ENCODE peak calls at places on chromosomes 6 and 20, in seven cellular contexts. H is T47D, L is GM12878, N is HepG2, I is H1, U is SK-N-SH, T is K562. J is an unnamed sample.

GRCh38 chr6:80001337-80001736 is 3.1 kb upstream of the TTK start:
- DNase-seq in H (no peak), T (no peak), U (no peak), L (no peak), I (no peak), N (no peak), J (no peak)

GRCh38 chr6:42454428-42454791 is 2.7 kb upstream of the TRERF1 start:
- DNase-seq in N (no peak), H (peak), I (no peak), U (no peak), L (no peak), T (no peak), J (no peak)

GRCh38 chr20:43915209-43916072 is 789 bp downstream of the TOX2 start:
- DNase-seq in H (no peak), I (no peak), N (no peak), L (no peak), U (peak), T (no peak), J (no peak)

GRCh38 chr6:3351105-3351676 is 92.4 kb downstream of the PSMG4 start:
- DNase-seq in N (no peak), H (peak), I (no peak), L (no peak), T (no peak), U (no peak), J (no peak)

GRCh38 chr6:39980839-39981580 is 46.7 kb upstream of the MOCS1 start:
- DNase-seq in H (peak), U (peak), T (peak), I (peak), L (no peak), N (peak), J (peak)

GRCh38 chr20:10430000-10430466 is 4.0 kb downstream of the MKKS start:
- DNase-seq in L (no peak), H (no peak), U (no peak), I (no peak), N (peak), T (no peak), J (no peak)

GRCh38 chr6:54002118-54002517 is 109.1 kb upstream of the MLIP start:
- DNase-seq in H (no peak), U (no peak), L (no peak), I (no peak), T (no peak), N (no peak), J (no peak)

GRCh38 chr6:111591370-111591900 is 14.2 kb downstream of the TRAF3IP2 start:
- DNase-seq in I (no peak), L (no peak), T (no peak), U (peak), H (no peak), N (peak), J (peak)

GRCh38 chr6:48733581-48733980 is 622.6 kb upstream of the PTCHD4 start:
- DNase-seq in H (no peak), T (no peak), L (no peak), U (no peak), I (no peak), N (no peak), J (no peak)

GRCh38 chr6:71288228-71289038 is at the start of gene OGFRL1:
- DNase-seq in H (peak), U (peak), I (no peak), L (no peak), N (peak), T (no peak), J (no peak)

GRCh38 chr6:149974825-149975224 is 11.1 kb downstream of the ULBP1 start:
- DNase-seq in U (no peak), T (no peak), H (no peak), I (no peak), L (no peak), N (no peak), J (no peak)

GRCh38 chr20:433300-433975 is 25.3 kb downstream of the RBCK1 start:
- DNase-seq in T (no peak), N (no peak), L (peak), U (no peak), I (no peak), H (no peak), J (no peak)

GRCh38 chr6:143061597-143062385 is 1.1 kb downstream of the AIG1 start:
- DNase-seq in I (no peak), H (no peak), N (peak), L (no peak), U (no peak), T (no peak), J (no peak)

GRCh38 chr6:156687875-156688549 is 89.2 kb upstream of the ARID1B start:
- DNase-seq in U (peak), H (peak), T (peak), N (no peak), L (no peak), I (no peak), J (peak)

GRCh38 chr6:142848156-142848555 is 96.8 kb downstream of the HIVEP2 start:
- DNase-seq in I (no peak), U (no peak), L (no peak), N (no peak), T (no peak), H (no peak), J (no peak)

GRCh38 chr20:63463400-63464288 is 8.8 kb downstream of the KCNQ2 start:
- DNase-seq in T (no peak), H (no peak), U (peak), N (no peak), I (no peak), L (no peak), J (no peak)

GRCh38 chr20:58143531-58143930 is 84.9 kb downstream of the ANKRD60 start:
- DNase-seq in N (no peak), T (no peak), L (no peak), H (no peak), U (no peak), I (no peak), J (no peak)

GRCh38 chr6:147081210-147081609 is 123.0 kb upstream of the STXBP5 start:
- DNase-seq in T (no peak), U (no peak), H (peak), N (no peak), L (no peak), I (no peak), J (peak)

GRCh38 chr20:61874421-61875068 is 191.1 kb downstream of the TAF4 start:
- DNase-seq in I (peak), T (peak), L (no peak), U (no peak), N (peak), H (peak), J (peak)

GRCh38 chr6:31791324-31792089 is 4.0 kb downstream of the VARS1 start:
- DNase-seq in U (peak), H (peak), T (peak), N (peak), I (no peak), L (no peak), J (no peak)

GRCh38 chr6:139367810-139368321 is 6.6 kb downstream of the CITED2 start:
- DNase-seq in I (peak), H (peak), N (no peak), L (no peak), U (no peak), T (no peak), J (no peak)

GRCh38 chr6:111994791-111995190 is 59.1 kb upstream of the CCN6 start:
- DNase-seq in N (no peak), T (no peak), U (no peak), I (no peak), L (no peak), H (no peak), J (no peak)

GRCh38 chr6:42898891-42899361 is 16.9 kb upstream of the PTCRA start:
- DNase-seq in N (peak), H (peak), L (no peak), I (no peak), T (peak), U (peak), J (peak)

GRCh38 chr6:163338671-163339405 is 75.7 kb upstream of the QKI start:
- DNase-seq in T (no peak), H (no peak), I (no peak), U (no peak), N (no peak), L (no peak), J (no peak)

GRCh38 chr6:10268111-10268510 is 146.8 kb downstream of the TFAP2A start:
- DNase-seq in T (no peak), U (no peak), I (peak), H (no peak), N (no peak), L (no peak), J (no peak)

GRCh38 chr6:167767715-167768107 is 59.0 kb upstream of the AFDN start:
- DNase-seq in H (no peak), T (no peak), I (no peak), N (no peak), U (no peak), L (no peak), J (no peak)

GRCh38 chr6:87431263-87431662 is 23.5 kb downstream of the CFAP206 start:
- DNase-seq in H (no peak), I (no peak), L (no peak), U (no peak), N (no peak), T (no peak), J (no peak)

GRCh38 chr6:168150551-168151444 is 71.8 kb upstream of the FRMD1 start:
- DNase-seq in N (no peak), T (no peak), H (peak), L (no peak), I (no peak), U (peak), J (no peak)

GRCh38 chr20:10648651-10649050 is 25.1 kb downstream of the JAG1 start:
- DNase-seq in N (no peak), T (no peak), L (peak), U (no peak), H (no peak), I (no peak), J (no peak)

GRCh38 chr20:5156670-5157448 is 30.1 kb downstream of the CDS2 start:
- DNase-seq in T (no peak), H (no peak), U (no peak), L (no peak), N (peak), I (no peak), J (peak)

GRCh38 chr6:152404458-152404857 is 232.7 kb downstream of the SYNE1 start:
- DNase-seq in U (no peak), I (no peak), H (no peak), L (no peak), T (no peak), N (no peak), J (no peak)

GRCh38 chr6:153031335-153031955 is 28.9 kb upstream of the MTRF1L start:
- DNase-seq in I (no peak), U (no peak), L (no peak), H (peak), N (no peak), T (no peak), J (no peak)

GRCh38 chr20:13028001-13028400 is 19.2 kb downstream of the SPTLC3 start:
- DNase-seq in U (no peak), H (no peak), I (no peak), N (no peak), L (no peak), T (no peak), J (no peak)

GRCh38 chr20:62068997-62069396 is 3.3 kb upstream of the TAF4 start:
- DNase-seq in T (peak), H (peak), U (no peak), I (no peak), N (no peak), L (no peak), J (no peak)

GRCh38 chr6:44161997-44162338 is 3.3 kb downstream of the CAPN11 start:
- DNase-seq in H (no peak), L (no peak), I (no peak), U (no peak), T (peak), N (no peak), J (no peak)

GRCh38 chr6:39587080-39587479 is 138.1 kb downstream of the KIF6 start:
- DNase-seq in U (no peak), I (no peak), N (no peak), H (no peak), L (no peak), T (no peak), J (no peak)

GRCh38 chr20:60630609-60631008 is 621.5 kb upstream of the CDH4 start:
- DNase-seq in L (no peak), T (no peak), I (no peak), U (no peak), N (no peak), H (no peak), J (no peak)

GRCh38 chr20:3652217-3652616 is 11.0 kb downstream of the GFRA4 start:
- DNase-seq in H (no peak), I (no peak), T (peak), N (no peak), U (no peak), L (no peak), J (no peak)

GRCh38 chr20:32336918-32337347 is 21.2 kb upstream of the ASXL1 start:
- DNase-seq in U (peak), L (no peak), T (peak), H (peak), N (peak), I (no peak), J (no peak)

GRCh38 chr20:32338665-32339064 is 19.5 kb upstream of the ASXL1 start:
- DNase-seq in H (no peak), I (no peak), N (peak), T (no peak), L (no peak), U (no peak), J (no peak)

GRCh38 chr20:32337937-32338661 is 20.0 kb upstream of the ASXL1 start:
- DNase-seq in L (no peak), T (no peak), N (no peak), I (no peak), U (no peak), H (no peak), J (no peak)

GRCh38 chr20:32343438-32343837 is 14.7 kb upstream of the ASXL1 start:
- DNase-seq in N (no peak), T (no peak), H (no peak), U (no peak), I (no peak), L (no peak), J (no peak)

GRCh38 chr20:32339116-32339515 is 19.0 kb upstream of the ASXL1 start:
- DNase-seq in I (no peak), U (no peak), L (no peak), H (no peak), T (no peak), N (no peak), J (no peak)
- TF ChIP-seq JUND in I (no peak), U (no peak), L (no peak), H (no peak), T (no peak), N (no peak), J (no peak)

GRCh38 chr20:24663496-24663895 is 194.1 kb downstream of the SYNDIG1 start:
- DNase-seq in H (no peak), L (no peak), T (no peak), I (no peak), N (no peak), U (no peak), J (no peak)
- TF ChIP-seq JUND in H (no peak), L (no peak), T (no peak), I (no peak), N (no peak), U (no peak), J (no peak)

GRCh38 chr6:29561091-29561490 is 1.6 kb upstream of the UBD start:
- DNase-seq in L (no peak), H (no peak), N (peak), I (no peak), U (no peak), T (no peak), J (no peak)

GRCh38 chr6:29558439-29559079 is 973 bp downstream of the UBD start:
- DNase-seq in N (no peak), I (no peak), H (no peak), T (no peak), U (no peak), L (no peak), J (no peak)

GRCh38 chr6:29557320-29557719 is 2.2 kb downstream of the UBD start:
- DNase-seq in T (no peak), L (no peak), H (no peak), I (peak), U (no peak), N (no peak), J (no peak)

GRCh38 chr6:29561618-29562181 is 2.2 kb upstream of the UBD start:
- DNase-seq in I (no peak), T (no peak), H (no peak), L (no peak), N (no peak), U (no peak), J (no peak)

DNA sequence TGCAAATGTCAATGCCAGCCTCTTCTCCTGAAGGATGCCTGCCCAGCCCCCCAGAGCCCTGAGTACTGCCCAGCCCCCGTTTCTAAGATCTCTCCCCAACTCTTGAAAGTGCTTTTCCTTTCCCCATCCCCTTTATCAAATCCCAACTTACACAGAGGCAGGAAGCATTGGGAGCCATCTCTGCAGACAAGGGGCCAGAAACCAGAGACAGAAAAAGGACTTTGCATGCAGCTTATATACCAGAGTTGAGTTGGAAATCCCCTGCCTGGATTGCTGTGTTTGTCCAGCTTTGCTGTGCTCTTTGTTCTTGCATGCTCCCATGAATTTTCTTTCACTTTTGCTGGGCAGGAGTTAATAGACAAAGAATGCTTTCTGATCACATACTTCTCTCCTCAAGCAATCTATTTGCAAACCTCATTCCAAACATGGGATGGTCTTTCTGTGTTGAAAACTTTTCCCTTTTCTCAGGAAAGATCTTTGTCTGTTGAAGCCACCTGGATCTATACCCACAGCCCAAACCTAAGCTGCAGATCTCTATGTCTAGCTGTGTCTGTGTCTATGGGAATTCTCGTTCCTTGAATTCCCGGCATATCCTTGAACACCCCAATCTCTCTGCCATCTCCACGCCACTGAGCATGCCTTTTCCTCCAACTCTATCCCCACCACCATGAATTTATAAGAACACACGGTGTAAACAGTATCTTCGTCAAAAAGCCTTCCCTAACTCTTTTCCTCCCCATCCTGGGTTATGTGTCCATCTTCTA is at the start of gene UBD:
- DNase-seq in N (peak), H (no peak), U (no peak), L (peak), T (no peak), I (no peak), J (no peak)
- TF ChIP-seq JUND in N (no peak), H (no peak), U (no peak), L (no peak), T (no peak), I (no peak), J (no peak)

GRCh38 chr6:95576218-95576617 is 1.1 kb upstream of the MANEA start:
- DNase-seq in N (no peak), I (no peak), U (no peak), H (no peak), T (no peak), L (no peak), J (no peak)
- TF ChIP-seq JUND in N (no peak), I (no peak), U (no peak), H (no peak), T (no peak), L (no peak), J (no peak)

DNA sequence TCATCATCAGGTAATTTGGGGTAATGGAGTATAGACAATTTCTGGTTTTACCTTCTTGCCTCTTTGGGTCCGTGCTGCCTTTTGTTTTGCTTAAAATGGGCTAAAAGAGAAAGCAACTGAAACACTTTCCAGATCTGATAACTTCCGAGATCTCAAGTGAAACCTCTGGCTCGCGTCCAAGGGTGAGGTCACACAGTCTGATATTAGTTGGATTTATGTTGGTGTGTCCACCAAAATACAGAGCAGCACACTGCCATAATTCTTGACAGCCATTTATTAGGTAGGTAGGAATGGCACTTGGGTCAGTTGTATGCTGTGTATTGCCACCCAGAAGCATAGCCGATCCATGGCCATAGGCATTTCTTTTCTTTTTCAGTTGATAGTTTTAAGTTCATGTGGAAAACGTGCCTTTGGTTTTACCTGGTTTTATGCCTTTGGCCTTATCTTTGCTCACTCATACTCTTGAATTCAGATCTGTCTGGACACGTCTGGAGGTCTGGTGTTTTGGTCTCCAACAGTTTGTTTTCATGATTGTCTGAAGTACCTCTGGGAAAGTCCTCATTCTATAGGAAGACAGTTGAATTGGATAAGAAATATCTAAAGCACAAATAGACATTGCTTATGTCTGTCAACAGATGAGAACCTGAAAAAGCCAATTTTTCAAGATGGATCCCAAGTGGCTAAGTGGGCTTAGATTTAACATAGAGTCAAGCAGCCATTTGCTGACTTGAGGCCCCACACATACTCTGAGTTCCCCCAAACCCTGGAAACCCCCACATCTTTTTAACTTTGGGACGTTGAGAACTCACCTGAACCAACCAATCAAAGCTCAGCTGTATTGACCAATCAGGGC is 320.8 kb downstream of the SOX4 start:
- DNase-seq in H (no peak), U (peak), T (no peak), N (no peak), L (no peak), I (no peak), J (no peak)
- TF ChIP-seq JUND in H (no peak), U (no peak), T (peak), N (no peak), L (no peak), I (no peak), J (no peak)

J was measured in HCT116.